ENCODE peak calls at places on chromosomes 12 and 14, in ten cellular contexts. One of them, this sample, is unnamed.

GRCh38 chr14:104442611-104443390 is 136.8 kb upstream of the C14orf180 start:
- DNase-seq in progenitor cell of endocrine pancreas: no peak
- DNase-seq in caudate nucleus: no peak
- DNase-seq in HEK293T: no peak
- DNase-seq in right cardiac atrium: no peak
- DNase-seq in activated T-helper 2 cell treated with anti-CD3 and anti-CD28 coated beads, Interferon-gamma antibody, Interleukin-2, Interleukin-4, amounts not matched to agents 10 μg/mL and 5 μg/mL and 100 μg/mL, durations not matched to agents 14 hours and 24 hours and 36 hours: peak; percentile 4
- DNase-seq in stimulated activated CD4-positive, alpha-beta T cell treated with anti-CD3 and anti-CD28 coated beads, Interleukin-1b, Interleukin-23, amount 100 ng/mL, for 1 hour: no peak
- DNase-seq in NCI-H748 treated with DMSO at 0.1 percent for 48 hours: no peak
- DNase-seq in neuronal stem cell: no peak
- DNase-seq in H54: no peak
- DNase-seq in this sample: no peak

GRCh38 chr14:50533314-50533705 is 941 bp upstream of the MAP4K5 start:
- DNase-seq in HEK293T: no peak
- DNase-seq in activated T-helper 2 cell treated with anti-CD3 and anti-CD28 coated beads, Interferon-gamma antibody, Interleukin-2, Interleukin-4, amounts not matched to agents 10 μg/mL and 5 μg/mL and 100 μg/mL, durations not matched to agents 14 hours and 24 hours and 36 hours: no peak
- DNase-seq in NCI-H748 treated with DMSO at 0.1 percent for 48 hours: no peak
- DNase-seq in H54: no peak
- DNase-seq in stimulated activated CD4-positive, alpha-beta T cell treated with anti-CD3 and anti-CD28 coated beads, Interleukin-1b, Interleukin-23, amount 100 ng/mL, for 1 hour: no peak
- DNase-seq in right cardiac atrium: no peak
- DNase-seq in neuronal stem cell: no peak
- DNase-seq in progenitor cell of endocrine pancreas: no peak
- DNase-seq in caudate nucleus: no peak
- DNase-seq in this sample: no peak

GRCh38 chr12:54038760-54039414 is 6.0 kb downstream of the HOXC5 start:
- DNase-seq in right cardiac atrium: no peak
- DNase-seq in neuronal stem cell: no peak
- DNase-seq in NCI-H748 treated with DMSO at 0.1 percent for 48 hours: no peak
- DNase-seq in caudate nucleus: no peak
- DNase-seq in stimulated activated CD4-positive, alpha-beta T cell treated with anti-CD3 and anti-CD28 coated beads, Interleukin-1b, Interleukin-23, amount 100 ng/mL, for 1 hour: no peak
- DNase-seq in progenitor cell of endocrine pancreas: no peak
- DNase-seq in H54: no peak
- DNase-seq in HEK293T: no peak
- DNase-seq in activated T-helper 2 cell treated with anti-CD3 and anti-CD28 coated beads, Interferon-gamma antibody, Interleukin-2, Interleukin-4, amounts not matched to agents 10 μg/mL and 5 μg/mL and 100 μg/mL, durations not matched to agents 14 hours and 24 hours and 36 hours: no peak
- DNase-seq in this sample: no peak

GRCh38 chr12:50101663-50102062 is 2.1 kb upstream of the GPD1 start:
- DNase-seq in caudate nucleus: no peak
- DNase-seq in progenitor cell of endocrine pancreas: no peak
- DNase-seq in activated T-helper 2 cell treated with anti-CD3 and anti-CD28 coated beads, Interferon-gamma antibody, Interleukin-2, Interleukin-4, amounts not matched to agents 10 μg/mL and 5 μg/mL and 100 μg/mL, durations not matched to agents 14 hours and 24 hours and 36 hours: no peak
- DNase-seq in neuronal stem cell: no peak
- DNase-seq in stimulated activated CD4-positive, alpha-beta T cell treated with anti-CD3 and anti-CD28 coated beads, Interleukin-1b, Interleukin-23, amount 100 ng/mL, for 1 hour: no peak
- DNase-seq in NCI-H748 treated with DMSO at 0.1 percent for 48 hours: no peak
- DNase-seq in right cardiac atrium: no peak
- DNase-seq in H54: peak; percentile 41
- DNase-seq in HEK293T: peak; percentile 59
- DNase-seq in this sample: no peak

GRCh38 chr12:88520436-88520820 is 59.8 kb downstream of the KITLG start:
- DNase-seq in H54: no peak
- DNase-seq in NCI-H748 treated with DMSO at 0.1 percent for 48 hours: no peak
- DNase-seq in caudate nucleus: no peak
- DNase-seq in neuronal stem cell: no peak
- DNase-seq in activated T-helper 2 cell treated with anti-CD3 and anti-CD28 coated beads, Interferon-gamma antibody, Interleukin-2, Interleukin-4, amounts not matched to agents 10 μg/mL and 5 μg/mL and 100 μg/mL, durations not matched to agents 14 hours and 24 hours and 36 hours: no peak
- DNase-seq in HEK293T: no peak
- DNase-seq in right cardiac atrium: no peak
- DNase-seq in progenitor cell of endocrine pancreas: no peak
- DNase-seq in stimulated activated CD4-positive, alpha-beta T cell treated with anti-CD3 and anti-CD28 coated beads, Interleukin-1b, Interleukin-23, amount 100 ng/mL, for 1 hour: no peak
- DNase-seq in this sample: no peak

GRCh38 chr14:84826349-84826748 is 703.6 kb upstream of the FLRT2 start:
- DNase-seq in HEK293T: no peak
- DNase-seq in H54: no peak
- DNase-seq in right cardiac atrium: no peak
- DNase-seq in neuronal stem cell: no peak
- DNase-seq in caudate nucleus: no peak
- DNase-seq in NCI-H748 treated with DMSO at 0.1 percent for 48 hours: no peak
- DNase-seq in stimulated activated CD4-positive, alpha-beta T cell treated with anti-CD3 and anti-CD28 coated beads, Interleukin-1b, Interleukin-23, amount 100 ng/mL, for 1 hour: no peak
- DNase-seq in progenitor cell of endocrine pancreas: no peak
- DNase-seq in activated T-helper 2 cell treated with anti-CD3 and anti-CD28 coated beads, Interferon-gamma antibody, Interleukin-2, Interleukin-4, amounts not matched to agents 10 μg/mL and 5 μg/mL and 100 μg/mL, durations not matched to agents 14 hours and 24 hours and 36 hours: no peak
- DNase-seq in this sample: no peak

GRCh38 chr12:55659486-55660385 is 23.0 kb downstream of the OR10P1 start:
- DNase-seq in NCI-H748 treated with DMSO at 0.1 percent for 48 hours: peak; percentile 12
- DNase-seq in progenitor cell of endocrine pancreas: no peak
- DNase-seq in stimulated activated CD4-positive, alpha-beta T cell treated with anti-CD3 and anti-CD28 coated beads, Interleukin-1b, Interleukin-23, amount 100 ng/mL, for 1 hour: no peak
- DNase-seq in caudate nucleus: no peak
- DNase-seq in neuronal stem cell: no peak
- DNase-seq in right cardiac atrium: no peak
- DNase-seq in activated T-helper 2 cell treated with anti-CD3 and anti-CD28 coated beads, Interferon-gamma antibody, Interleukin-2, Interleukin-4, amounts not matched to agents 10 μg/mL and 5 μg/mL and 100 μg/mL, durations not matched to agents 14 hours and 24 hours and 36 hours: no peak
- DNase-seq in H54: no peak
- DNase-seq in HEK293T: no peak
- DNase-seq in this sample: no peak

GRCh38 chr12:2244013-2244861 is 191.4 kb downstream of the CACNA1C start:
- DNase-seq in HEK293T: peak; percentile 33
- DNase-seq in caudate nucleus: no peak
- DNase-seq in activated T-helper 2 cell treated with anti-CD3 and anti-CD28 coated beads, Interferon-gamma antibody, Interleukin-2, Interleukin-4, amounts not matched to agents 10 μg/mL and 5 μg/mL and 100 μg/mL, durations not matched to agents 14 hours and 24 hours and 36 hours: no peak
- DNase-seq in H54: peak; percentile 87
- DNase-seq in progenitor cell of endocrine pancreas: peak; percentile 44
- DNase-seq in NCI-H748 treated with DMSO at 0.1 percent for 48 hours: no peak
- DNase-seq in stimulated activated CD4-positive, alpha-beta T cell treated with anti-CD3 and anti-CD28 coated beads, Interleukin-1b, Interleukin-23, amount 100 ng/mL, for 1 hour: no peak
- DNase-seq in neuronal stem cell: peak; percentile 62
- DNase-seq in right cardiac atrium: no peak
- DNase-seq in this sample: no peak

GRCh38 chr12:132494294-132495164 is 4.6 kb downstream of the FBRSL1 start:
- DNase-seq in stimulated activated CD4-positive, alpha-beta T cell treated with anti-CD3 and anti-CD28 coated beads, Interleukin-1b, Interleukin-23, amount 100 ng/mL, for 1 hour: no peak
- DNase-seq in right cardiac atrium: peak; percentile 75
- DNase-seq in caudate nucleus: no peak
- DNase-seq in HEK293T: no peak
- DNase-seq in activated T-helper 2 cell treated with anti-CD3 and anti-CD28 coated beads, Interferon-gamma antibody, Interleukin-2, Interleukin-4, amounts not matched to agents 10 μg/mL and 5 μg/mL and 100 μg/mL, durations not matched to agents 14 hours and 24 hours and 36 hours: no peak
- DNase-seq in H54: no peak
- DNase-seq in neuronal stem cell: no peak
- DNase-seq in progenitor cell of endocrine pancreas: no peak
- DNase-seq in NCI-H748 treated with DMSO at 0.1 percent for 48 hours: no peak
- DNase-seq in this sample: no peak

GRCh38 chr14:68248481-68249255 is 429.1 kb downstream of the RAD51B start:
- DNase-seq in right cardiac atrium: peak; percentile 68
- DNase-seq in H54: no peak
- DNase-seq in HEK293T: peak; percentile 53
- DNase-seq in stimulated activated CD4-positive, alpha-beta T cell treated with anti-CD3 and anti-CD28 coated beads, Interleukin-1b, Interleukin-23, amount 100 ng/mL, for 1 hour: no peak
- DNase-seq in NCI-H748 treated with DMSO at 0.1 percent for 48 hours: peak; percentile 38
- DNase-seq in caudate nucleus: no peak
- DNase-seq in progenitor cell of endocrine pancreas: no peak
- DNase-seq in activated T-helper 2 cell treated with anti-CD3 and anti-CD28 coated beads, Interferon-gamma antibody, Interleukin-2, Interleukin-4, amounts not matched to agents 10 μg/mL and 5 μg/mL and 100 μg/mL, durations not matched to agents 14 hours and 24 hours and 36 hours: no peak
- DNase-seq in neuronal stem cell: peak; percentile 64
- DNase-seq in this sample: no peak

GRCh38 chr14:34364201-34364600 is 97.8 kb downstream of the SPTSSA start:
- DNase-seq in right cardiac atrium: no peak
- DNase-seq in progenitor cell of endocrine pancreas: no peak
- DNase-seq in stimulated activated CD4-positive, alpha-beta T cell treated with anti-CD3 and anti-CD28 coated beads, Interleukin-1b, Interleukin-23, amount 100 ng/mL, for 1 hour: no peak
- DNase-seq in neuronal stem cell: no peak
- DNase-seq in HEK293T: no peak
- DNase-seq in caudate nucleus: no peak
- DNase-seq in NCI-H748 treated with DMSO at 0.1 percent for 48 hours: no peak
- DNase-seq in activated T-helper 2 cell treated with anti-CD3 and anti-CD28 coated beads, Interferon-gamma antibody, Interleukin-2, Interleukin-4, amounts not matched to agents 10 μg/mL and 5 μg/mL and 100 μg/mL, durations not matched to agents 14 hours and 24 hours and 36 hours: no peak
- DNase-seq in H54: no peak
- DNase-seq in this sample: no peak

GRCh38 chr14:73786942-73787759 is 64.5 kb upstream of the PTGR2 start:
- DNase-seq in HEK293T: peak; percentile 56
- DNase-seq in neuronal stem cell: no peak
- DNase-seq in H54: no peak
- DNase-seq in progenitor cell of endocrine pancreas: peak; percentile 54
- DNase-seq in activated T-helper 2 cell treated with anti-CD3 and anti-CD28 coated beads, Interferon-gamma antibody, Interleukin-2, Interleukin-4, amounts not matched to agents 10 μg/mL and 5 μg/mL and 100 μg/mL, durations not matched to agents 14 hours and 24 hours and 36 hours: peak; percentile 67
- DNase-seq in NCI-H748 treated with DMSO at 0.1 percent for 48 hours: no peak
- DNase-seq in right cardiac atrium: peak; percentile 90
- DNase-seq in caudate nucleus: peak; percentile 75
- DNase-seq in stimulated activated CD4-positive, alpha-beta T cell treated with anti-CD3 and anti-CD28 coated beads, Interleukin-1b, Interleukin-23, amount 100 ng/mL, for 1 hour: peak; percentile 26
- DNase-seq in this sample: no peak

GRCh38 chr12:129332286-129332685 is 479.0 kb downstream of the GLT1D1 start:
- DNase-seq in NCI-H748 treated with DMSO at 0.1 percent for 48 hours: no peak
- DNase-seq in H54: no peak
- DNase-seq in right cardiac atrium: no peak
- DNase-seq in activated T-helper 2 cell treated with anti-CD3 and anti-CD28 coated beads, Interferon-gamma antibody, Interleukin-2, Interleukin-4, amounts not matched to agents 10 μg/mL and 5 μg/mL and 100 μg/mL, durations not matched to agents 14 hours and 24 hours and 36 hours: no peak
- DNase-seq in stimulated activated CD4-positive, alpha-beta T cell treated with anti-CD3 and anti-CD28 coated beads, Interleukin-1b, Interleukin-23, amount 100 ng/mL, for 1 hour: no peak
- DNase-seq in caudate nucleus: no peak
- DNase-seq in HEK293T: no peak
- DNase-seq in progenitor cell of endocrine pancreas: no peak
- DNase-seq in neuronal stem cell: no peak
- DNase-seq in this sample: no peak

This sample was measured in NCI-H1436 treated with DMSO at 0.1 percent for 48 hours.